ENCODE peak calls at places on chromosome 11, in eight cellular contexts. U, G, D, E, K, V, L and A are unnamed samples.

GRCh38 chr11:27174026-27174425 is 133.4 kb downstream of the BBOX1 start:
- DNase-seq in V (no peak), K (no peak), U (no peak), D (no peak), G (no peak), E (no peak), L (no peak), A (no peak)

GRCh38 chr11:120573756-120574354 is 62.3 kb downstream of the GRIK4 start:
- DNase-seq in K (no peak), U (no peak), V (no peak), G (no peak), E (no peak), D (no peak), L (no peak), A (no peak)

GRCh38 chr11:78656327-78656726 is 81.7 kb upstream of the NARS2 start:
- DNase-seq in E (no peak), K (no peak), G (no peak), U (no peak), D (no peak), V (no peak), L (no peak), A (no peak)

GRCh38 chr11:87535513-87535912 is 497.8 kb downstream of the TMEM135 start:
- DNase-seq in K (no peak), E (no peak), U (no peak), D (no peak), V (no peak), G (no peak), L (no peak), A (no peak)

GRCh38 chr11:118142809-118143208 is 9.8 kb downstream of the SCN4B start:
- DNase-seq in D (no peak), L (no peak), V (no peak), E (no peak), K (no peak), G (no peak), U (no peak), A (no peak)

GRCh38 chr11:71327156-71328085 is 75.0 kb upstream of the SHANK2 start:
- DNase-seq in V (no peak), D (no peak), K (no peak), G (no peak), L (no peak), U (peak; percentile 37), E (no peak), A (no peak)

GRCh38 chr11:8094656-8095055 is 13.6 kb downstream of the TUB start:
- DNase-seq in K (no peak), V (no peak), E (no peak), G (no peak), D (no peak), U (no peak), L (no peak), A (no peak)

GRCh38 chr11:35750981-35751663 is 88.5 kb downstream of the TRIM44 start:
- DNase-seq in L (no peak), V (no peak), E (no peak), G (no peak), K (no peak), U (no peak), D (no peak), A (no peak)

GRCh38 chr11:131999955-132000354 is 629.5 kb downstream of the NTM start:
- DNase-seq in K (no peak), L (no peak), V (no peak), U (no peak), G (no peak), E (no peak), D (no peak), A (no peak)

GRCh38 chr11:32279672-32280071 is 155.7 kb downstream of the WT1 start:
- DNase-seq in V (no peak), L (no peak), G (no peak), D (no peak), E (no peak), K (no peak), U (no peak), A (no peak)

GRCh38 chr11:46450846-46451470 is 59.4 kb upstream of the CHRM4 start:
- DNase-seq in G (no peak), D (peak; percentile 37), E (no peak), V (no peak), L (no peak), K (no peak), U (no peak), A (no peak)

GRCh38 chr11:34274712-34275398 is 83.0 kb downstream of the ABTB2 start:
- DNase-seq in D (peak; percentile 95), V (no peak), L (no peak), G (peak; percentile 74), U (peak; percentile 91), K (peak; percentile 16), E (peak; percentile 94), A (peak; percentile 94)

GRCh38 chr11:15845261-15845660 is 511.1 kb downstream of the SOX6 start:
- DNase-seq in E (no peak), V (no peak), U (no peak), G (no peak), L (no peak), D (no peak), K (no peak), A (no peak)

GRCh38 chr11:34331329-34331728 is 26.5 kb downstream of the ABTB2 start:
- DNase-seq in D (no peak), V (no peak), U (no peak), K (no peak), L (no peak), G (no peak), E (peak; percentile 82), A (no peak)

GRCh38 chr11:124108158-124108557 is 7.1 kb upstream of the VWA5A start:
- DNase-seq in V (peak; percentile 34), E (peak; percentile 35), U (no peak), K (peak; percentile 19), D (no peak), L (no peak), G (no peak), A (peak; percentile 32)

GRCh38 chr11:11345099-11345498 is 8.0 kb downstream of the CSNK2A3 start:
- DNase-seq in U (no peak), D (no peak), K (no peak), G (no peak), L (no peak), V (no peak), E (no peak), A (no peak)

GRCh38 chr11:46334211-46334610 is 13.1 kb upstream of the DGKZ start:
- DNase-seq in D (no peak), V (no peak), L (no peak), G (no peak), K (no peak), E (no peak), U (no peak), A (no peak)

GRCh38 chr11:26778000-26778757 is 56.3 kb upstream of the SLC5A12 start:
- DNase-seq in V (no peak), K (no peak), U (no peak), L (no peak), E (peak; percentile 20), D (peak; percentile 57), G (no peak), A (peak; percentile 56)

GRCh38 chr11:66996609-66997273 is 21.6 kb downstream of the C11orf86 start:
- DNase-seq in V (no peak), K (peak; percentile 97), U (no peak), D (peak; percentile 84), L (no peak), E (peak; percentile 20), G (peak; percentile 29), A (peak; percentile 64)

GRCh38 chr11:87459351-87459750 is 421.6 kb downstream of the TMEM135 start:
- DNase-seq in V (no peak), U (no peak), K (no peak), D (no peak), E (no peak), L (no peak), G (no peak), A (no peak)

GRCh38 chr11:72223615-72224586 is 666 bp upstream of the INPPL1 start:
- DNase-seq in U (peak; percentile 86), L (peak; percentile 24), K (no peak), V (peak; percentile 74), D (peak; percentile 93), G (peak; percentile 82), E (peak; percentile 63), A (peak; percentile 89)

GRCh38 chr11:64313491-64314145 is 3.7 kb downstream of the TRMT112 start:
- DNase-seq in K (no peak), V (no peak), G (peak; percentile 66), L (no peak), U (peak; percentile 91), D (peak; percentile 57), E (peak; percentile 50), A (no peak)

GRCh38 chr11:72630104-72630852 is 43.9 kb downstream of the PDE2A start:
- DNase-seq in E (no peak), V (no peak), L (no peak), G (no peak), U (no peak), K (peak; percentile 28), D (no peak), A (no peak)

GRCh38 chr11:102237096-102237735 is 80.1 kb upstream of the BIRC3 start:
- DNase-seq in D (peak; percentile 43), E (peak; percentile 50), L (no peak), G (no peak), V (no peak), U (no peak), K (no peak), A (peak; percentile 35)

GRCh38 chr11:56740886-56741285 is 7.6 kb downstream of the OR9G4 start:
- DNase-seq in G (no peak), E (no peak), K (no peak), U (no peak), L (no peak), V (no peak), D (no peak), A (no peak)

GRCh38 chr11:131645237-131645636 is 274.8 kb downstream of the NTM start:
- DNase-seq in D (no peak), E (no peak), G (no peak), U (no peak), K (no peak), V (no peak), L (no peak), A (no peak)

GRCh38 chr11:119168471-119169271 is at the start of gene NLRX1:
- DNase-seq in G (peak; percentile 83), D (peak; percentile 97), L (peak; percentile 65), K (peak; percentile 98), U (peak; percentile 92), V (peak; percentile 97), E (peak; percentile 82), A (peak; percentile 93)

GRCh38 chr11:134579709-134580634 is 167.9 kb upstream of the B3GAT1 start:
- DNase-seq in U (no peak), G (no peak), D (no peak), L (no peak), E (no peak), V (no peak), K (no peak), A (no peak)

GRCh38 chr11:21545701-21546100 is 647.2 kb upstream of the ANO5 start:
- DNase-seq in L (no peak), G (no peak), D (no peak), E (no peak), V (no peak), K (no peak), U (no peak), A (no peak)

GRCh38 chr11:132042296-132042695 is 671.9 kb downstream of the NTM start:
- DNase-seq in L (no peak), K (no peak), E (no peak), D (no peak), V (no peak), G (no peak), U (no peak), A (no peak)